ENCODE peak calls at places on chromosomes 16 and 17, in six cellular contexts. Y is caudate nucleus, N is NCI-H1105, L is HFFc6, R is SK-N-DZ, E is hepatocyte. D is an unnamed sample.

GRCh38 chr17:7912927-7913524 is 3.1 kb downstream of the RNF227 start:
- DNase-seq in N (peak), Y (no peak), E (peak), R (peak), L (peak), D (peak)

GRCh38 chr17:45413498-45413923 is 19.2 kb downstream of the ARHGAP27 start:
- DNase-seq in L (no peak), E (peak), N (no peak), R (no peak), Y (no peak), D (no peak)

GRCh38 chr17:49218941-49219913 is 8.7 kb downstream of the ABI3 start:
- DNase-seq in N (no peak), E (no peak), L (no peak), Y (no peak), R (no peak), D (no peak)

GRCh38 chr17:38511126-38512108 is 83.2 kb downstream of the ARHGAP23 start:
- DNase-seq in Y (no peak), N (no peak), L (peak), R (no peak), E (no peak), D (no peak)

GRCh38 chr17:47733047-47733413 is at the start of gene TBX21:
- DNase-seq in E (peak), N (peak), Y (no peak), L (no peak), R (peak), D (peak)

GRCh38 chr16:25012525-25012991 is 2.6 kb downstream of the ARHGAP17 start:
- DNase-seq in Y (no peak), R (no peak), L (peak), N (no peak), E (peak), D (no peak)

GRCh38 chr17:62687997-62688396 is 60.5 kb downstream of the MRC2 start:
- DNase-seq in E (no peak), L (no peak), N (no peak), R (no peak), Y (no peak), D (no peak)

GRCh38 chr16:1113889-1114526 is 18.0 kb upstream of the C1QTNF8 start:
- DNase-seq in E (no peak), R (no peak), Y (no peak), N (no peak), L (no peak), D (no peak)

GRCh38 chr16:88685156-88686061 is 898 bp downstream of the SNAI3 start:
- DNase-seq in Y (no peak), R (no peak), L (peak), N (no peak), E (peak), D (no peak)

GRCh38 chr17:76736349-76737081 is 616 bp downstream of the SRSF2 start:
- DNase-seq in E (peak), L (peak), R (peak), Y (peak), N (peak), D (peak)

GRCh38 chr16:83310816-83311215 is 497.0 kb upstream of the HSBP1 start:
- DNase-seq in R (no peak), L (no peak), E (no peak), N (no peak), Y (no peak), D (no peak)

GRCh38 chr16:28879261-28879840 is 1.1 kb downstream of the ATP2A1 start:
- DNase-seq in E (no peak), L (peak), N (no peak), Y (no peak), R (no peak), D (no peak)

GRCh38 chr16:12819126-12820117 is 15.7 kb upstream of the CPPED1 start:
- DNase-seq in N (no peak), Y (peak), E (peak), R (peak), L (peak), D (peak)

GRCh38 chr17:58693208-58693607 is 806 bp downstream of the RAD51C start:
- DNase-seq in Y (no peak), N (no peak), R (no peak), E (no peak), L (no peak), D (no peak)

GRCh38 chr16:50440991-50441390 is 72.2 kb upstream of the BRD7 start:
- DNase-seq in L (no peak), E (no peak), Y (no peak), R (no peak), N (no peak), D (no peak)